ENCODE peak calls at places on chromosome 1, in seven cellular contexts. One of them, this sample, is unnamed.
A peak's percentile ranks its signal among the peaks of the same experiment; 100 is the strongest.

GRCh38 chr1:161726631-161727342 is 5.4 kb downstream of the FCRLB start:
- DNase-seq in K562: peak; percentile 97
- DNase-seq in stomach: peak; percentile 84
- DNase-seq in HCT116: peak; percentile 56
- DNase-seq in esophagus muscularis mucosa: peak; percentile 96
- DNase-seq in breast epithelium: peak; percentile 73
- DNase-seq in GM23338: peak; percentile 90
- DNase-seq in this sample: no peak

GRCh38 chr1:86741947-86742572 is 37.7 kb downstream of the SH3GLB1 start:
- DNase-seq in K562: peak; percentile 33
- DNase-seq in breast epithelium: no peak
- DNase-seq in esophagus muscularis mucosa: no peak
- DNase-seq in GM23338: peak; percentile 62
- DNase-seq in stomach: peak; percentile 47
- DNase-seq in HCT116: peak; percentile 34
- DNase-seq in this sample: no peak

GRCh38 chr1:168178638-168179410 is at the start of gene TIPRL:
- DNase-seq in breast epithelium: peak; percentile 94
- DNase-seq in GM23338: peak; percentile 99
- DNase-seq in esophagus muscularis mucosa: peak; percentile 99
- DNase-seq in HCT116: peak; percentile 98
- DNase-seq in K562: peak; percentile 96
- DNase-seq in stomach: peak; percentile 96
- DNase-seq in this sample: peak; percentile 94

GRCh38 chr1:54811066-54811465 is 9.9 kb upstream of the TTC22 start:
- DNase-seq in esophagus muscularis mucosa: no peak
- DNase-seq in GM23338: no peak
- DNase-seq in breast epithelium: no peak
- DNase-seq in HCT116: no peak
- DNase-seq in K562: no peak
- DNase-seq in stomach: peak; percentile 13
- DNase-seq in this sample: no peak

GRCh38 chr1:13801232-13801631 is 101.2 kb downstream of the PRDM2 start:
- DNase-seq in stomach: peak; percentile 40
- DNase-seq in K562: no peak
- DNase-seq in GM23338: no peak
- DNase-seq in esophagus muscularis mucosa: no peak
- DNase-seq in HCT116: no peak
- DNase-seq in breast epithelium: no peak
- DNase-seq in this sample: no peak

GRCh38 chr1:221921936-221922335 is 180.0 kb upstream of the DUSP10 start:
- DNase-seq in HCT116: no peak
- DNase-seq in GM23338: no peak
- DNase-seq in breast epithelium: no peak
- DNase-seq in stomach: no peak
- DNase-seq in K562: no peak
- DNase-seq in esophagus muscularis mucosa: peak; percentile 57
- DNase-seq in this sample: no peak

GRCh38 chr1:38046884-38047602 is 450 bp upstream of the POU3F1 start:
- DNase-seq in K562: peak; percentile 99
- DNase-seq in breast epithelium: peak; percentile 79
- DNase-seq in GM23338: peak; percentile 90
- DNase-seq in stomach: peak; percentile 83
- DNase-seq in esophagus muscularis mucosa: peak; percentile 93
- DNase-seq in HCT116: peak; percentile 38
- DNase-seq in this sample: no peak

GRCh38 chr1:43270421-43271095 is 775 bp downstream of the TMEM125 start:
- DNase-seq in GM23338: peak; percentile 97
- DNase-seq in K562: peak; percentile 85
- DNase-seq in stomach: peak; percentile 93
- DNase-seq in HCT116: peak; percentile 65
- DNase-seq in esophagus muscularis mucosa: no peak
- DNase-seq in breast epithelium: peak; percentile 83
- DNase-seq in this sample: no peak

GRCh38 chr1:152052606-152053005 is 15.8 kb upstream of the S100A11 start:
- DNase-seq in HCT116: peak; percentile 64
- DNase-seq in esophagus muscularis mucosa: peak; percentile 97
- DNase-seq in K562: peak; percentile 81
- DNase-seq in stomach: peak; percentile 92
- DNase-seq in breast epithelium: peak; percentile 90
- DNase-seq in GM23338: peak; percentile 95
- DNase-seq in this sample: no peak

GRCh38 chr1:32066489-32066873 is 6.3 kb upstream of the TMEM39B start:
- DNase-seq in breast epithelium: no peak
- DNase-seq in esophagus muscularis mucosa: peak; percentile 93
- DNase-seq in stomach: peak; percentile 53
- DNase-seq in HCT116: peak; percentile 48
- DNase-seq in K562: no peak
- DNase-seq in GM23338: no peak
- DNase-seq in this sample: peak; percentile 15

DNA sequence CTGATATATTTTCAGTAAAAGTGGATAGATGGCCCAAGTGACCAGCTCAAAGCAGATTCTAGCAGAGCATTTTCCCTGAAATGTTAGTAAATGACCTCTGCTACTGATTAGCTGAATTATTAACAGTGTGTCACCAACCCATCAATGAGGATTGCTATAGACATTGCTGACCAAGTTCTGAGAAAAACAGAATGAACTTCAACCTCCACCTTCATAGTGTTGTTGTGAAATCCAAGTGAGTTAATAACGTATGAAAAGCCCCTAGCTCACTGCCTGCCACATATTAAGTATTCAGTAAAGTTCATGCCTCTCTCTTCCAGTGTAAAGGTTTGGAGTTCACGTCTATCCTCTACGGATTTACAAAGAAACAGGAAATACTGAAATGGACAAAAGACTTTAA is 15.8 kb downstream of the PLPP3 start:
- DNase-seq in stomach: no peak
- DNase-seq in K562: no peak
- DNase-seq in GM23338: no peak
- DNase-seq in HCT116: no peak
- DNase-seq in breast epithelium: no peak
- DNase-seq in esophagus muscularis mucosa: no peak
- DNase-seq in this sample: no peak
- TF ChIP-seq POLR2AphosphoS5 in stomach: no peak
- TF ChIP-seq POLR2AphosphoS5 in K562: no peak
- TF ChIP-seq POLR2AphosphoS5 in GM23338: no peak
- TF ChIP-seq POLR2AphosphoS5 in HCT116: no peak
- TF ChIP-seq POLR2AphosphoS5 in breast epithelium: no peak
- TF ChIP-seq POLR2AphosphoS5 in esophagus muscularis mucosa: no peak
- TF ChIP-seq POLR2AphosphoS5 in this sample: no peak

GRCh38 chr1:170790651-170791071 is 126.7 kb downstream of the PRRX1 start:
- DNase-seq in stomach: no peak
- DNase-seq in GM23338: no peak
- DNase-seq in breast epithelium: no peak
- DNase-seq in K562: no peak
- DNase-seq in HCT116: no peak
- DNase-seq in esophagus muscularis mucosa: no peak
- DNase-seq in this sample: no peak

GRCh38 chr1:170789063-170789462 is 125.1 kb downstream of the PRRX1 start:
- DNase-seq in GM23338: no peak
- DNase-seq in HCT116: no peak
- DNase-seq in esophagus muscularis mucosa: no peak
- DNase-seq in K562: no peak
- DNase-seq in breast epithelium: no peak
- DNase-seq in stomach: no peak
- DNase-seq in this sample: no peak

GRCh38 chr1:170791941-170792340 is 128.0 kb downstream of the PRRX1 start:
- DNase-seq in stomach: no peak
- DNase-seq in esophagus muscularis mucosa: no peak
- DNase-seq in K562: no peak
- DNase-seq in GM23338: no peak
- DNase-seq in HCT116: no peak
- DNase-seq in breast epithelium: no peak
- DNase-seq in this sample: no peak

DNA sequence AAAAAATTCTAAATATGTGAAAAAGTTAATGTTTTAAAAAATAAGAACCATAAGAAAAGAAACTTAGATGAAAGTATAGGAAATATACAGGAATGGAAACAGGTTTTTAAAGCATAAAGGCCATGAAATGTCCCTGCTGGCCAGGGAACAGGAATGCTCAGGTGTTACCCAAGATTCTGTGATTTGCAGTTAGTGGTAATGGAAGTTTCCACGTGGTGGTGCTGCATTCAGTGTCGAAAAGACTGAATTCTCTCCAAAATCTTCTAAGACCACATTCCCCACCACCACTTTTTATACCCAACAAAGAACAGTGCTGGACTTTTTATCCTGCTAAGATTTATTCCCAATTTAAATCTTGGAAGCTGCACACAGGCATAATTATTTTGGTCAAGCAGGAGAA is 126.2 kb downstream of the PRRX1 start:
- DNase-seq in breast epithelium: no peak
- DNase-seq in K562: no peak
- DNase-seq in esophagus muscularis mucosa: no peak
- DNase-seq in GM23338: peak; percentile 57
- DNase-seq in stomach: no peak
- DNase-seq in HCT116: no peak
- DNase-seq in this sample: no peak
- TF ChIP-seq CTCF in breast epithelium: no peak
- TF ChIP-seq CTCF in K562: no peak
- TF ChIP-seq CTCF in esophagus muscularis mucosa: no peak
- TF ChIP-seq CTCF in GM23338: peak; percentile 52
- TF ChIP-seq CTCF in stomach: no peak
- TF ChIP-seq CTCF in HCT116: peak; percentile 2
- TF ChIP-seq CTCF in this sample: no peak

GRCh38 chr1:4701276-4701675 is 46.9 kb downstream of the AJAP1 start:
- DNase-seq in stomach: no peak
- DNase-seq in esophagus muscularis mucosa: no peak
- DNase-seq in K562: no peak
- DNase-seq in HCT116: no peak
- DNase-seq in GM23338: no peak
- DNase-seq in breast epithelium: no peak
- DNase-seq in this sample: no peak

GRCh38 chr1:4703646-4704045 is 49.2 kb downstream of the AJAP1 start:
- DNase-seq in K562: no peak
- DNase-seq in GM23338: no peak
- DNase-seq in breast epithelium: no peak
- DNase-seq in HCT116: no peak
- DNase-seq in stomach: no peak
- DNase-seq in esophagus muscularis mucosa: no peak
- DNase-seq in this sample: no peak

GRCh38 chr1:4702927-4703326 is 48.5 kb downstream of the AJAP1 start:
- DNase-seq in GM23338: no peak
- DNase-seq in HCT116: no peak
- DNase-seq in K562: no peak
- DNase-seq in esophagus muscularis mucosa: no peak
- DNase-seq in breast epithelium: no peak
- DNase-seq in stomach: no peak
- DNase-seq in this sample: no peak

GRCh38 chr1:4700801-4701200 is 46.4 kb downstream of the AJAP1 start:
- DNase-seq in K562: no peak
- DNase-seq in HCT116: no peak
- DNase-seq in stomach: no peak
- DNase-seq in breast epithelium: no peak
- DNase-seq in esophagus muscularis mucosa: no peak
- DNase-seq in GM23338: no peak
- DNase-seq in this sample: no peak

DNA sequence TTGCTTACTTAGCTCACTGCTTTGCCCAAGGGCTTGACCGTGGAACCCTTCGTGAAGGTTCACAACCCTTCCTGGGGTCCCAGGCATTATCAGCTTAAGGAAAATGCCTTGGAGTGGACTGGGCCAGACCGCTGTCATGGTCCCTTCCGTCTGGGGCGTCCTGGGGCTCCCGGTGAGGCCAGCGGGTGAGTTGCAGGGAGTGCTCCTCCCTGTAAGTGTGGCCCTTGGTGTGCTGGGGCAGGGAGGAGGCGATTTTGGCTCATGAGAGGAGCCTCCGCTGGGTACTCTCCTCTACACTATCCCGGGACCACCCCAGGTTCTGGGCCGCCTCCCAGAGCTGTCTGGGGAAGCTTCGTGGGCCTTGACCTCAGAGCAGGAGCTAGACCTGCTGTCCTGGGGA is 48.1 kb downstream of the AJAP1 start:
- DNase-seq in GM23338: no peak
- DNase-seq in K562: no peak
- DNase-seq in HCT116: no peak
- DNase-seq in esophagus muscularis mucosa: no peak
- DNase-seq in breast epithelium: no peak
- DNase-seq in stomach: no peak
- DNase-seq in this sample: no peak
- H3K4me3 ChIP-seq in GM23338: no peak overlapping the region
- H3K4me3 ChIP-seq in K562: no peak overlapping the region
- H3K4me3 ChIP-seq in HCT116: no peak overlapping the region
- H3K4me3 ChIP-seq in esophagus muscularis mucosa: no peak overlapping the region
- H3K4me3 ChIP-seq in breast epithelium: no peak overlapping the region
- H3K4me3 ChIP-seq in stomach: no peak overlapping the region
- H3K4me3 ChIP-seq in this sample: no peak overlapping the region

GRCh38 chr1:36320291-36320758 is 3.1 kb downstream of the EVA1B start:
- DNase-seq in K562: peak; percentile 39
- DNase-seq in breast epithelium: no peak
- DNase-seq in esophagus muscularis mucosa: no peak
- DNase-seq in HCT116: no peak
- DNase-seq in GM23338: peak; percentile 36
- DNase-seq in stomach: no peak
- DNase-seq in this sample: no peak

GRCh38 chr1:36322085-36322785 is 1.2 kb downstream of the EVA1B start:
- DNase-seq in K562: no peak
- DNase-seq in HCT116: no peak
- DNase-seq in esophagus muscularis mucosa: no peak
- DNase-seq in GM23338: peak; percentile 52
- DNase-seq in stomach: no peak
- DNase-seq in breast epithelium: no peak
- DNase-seq in this sample: no peak

GRCh38 chr1:36322786-36323635 is 434 bp downstream of the EVA1B start:
- DNase-seq in GM23338: peak; percentile 71
- DNase-seq in stomach: peak; percentile 34
- DNase-seq in K562: peak; percentile 77
- DNase-seq in HCT116: no peak
- DNase-seq in esophagus muscularis mucosa: no peak
- DNase-seq in breast epithelium: no peak
- DNase-seq in this sample: no peak

GRCh38 chr1:36320767-36321118 is 2.7 kb downstream of the EVA1B start:
- DNase-seq in esophagus muscularis mucosa: no peak
- DNase-seq in HCT116: no peak
- DNase-seq in K562: no peak
- DNase-seq in breast epithelium: no peak
- DNase-seq in stomach: no peak
- DNase-seq in GM23338: peak; percentile 68
- DNase-seq in this sample: no peak

DNA sequence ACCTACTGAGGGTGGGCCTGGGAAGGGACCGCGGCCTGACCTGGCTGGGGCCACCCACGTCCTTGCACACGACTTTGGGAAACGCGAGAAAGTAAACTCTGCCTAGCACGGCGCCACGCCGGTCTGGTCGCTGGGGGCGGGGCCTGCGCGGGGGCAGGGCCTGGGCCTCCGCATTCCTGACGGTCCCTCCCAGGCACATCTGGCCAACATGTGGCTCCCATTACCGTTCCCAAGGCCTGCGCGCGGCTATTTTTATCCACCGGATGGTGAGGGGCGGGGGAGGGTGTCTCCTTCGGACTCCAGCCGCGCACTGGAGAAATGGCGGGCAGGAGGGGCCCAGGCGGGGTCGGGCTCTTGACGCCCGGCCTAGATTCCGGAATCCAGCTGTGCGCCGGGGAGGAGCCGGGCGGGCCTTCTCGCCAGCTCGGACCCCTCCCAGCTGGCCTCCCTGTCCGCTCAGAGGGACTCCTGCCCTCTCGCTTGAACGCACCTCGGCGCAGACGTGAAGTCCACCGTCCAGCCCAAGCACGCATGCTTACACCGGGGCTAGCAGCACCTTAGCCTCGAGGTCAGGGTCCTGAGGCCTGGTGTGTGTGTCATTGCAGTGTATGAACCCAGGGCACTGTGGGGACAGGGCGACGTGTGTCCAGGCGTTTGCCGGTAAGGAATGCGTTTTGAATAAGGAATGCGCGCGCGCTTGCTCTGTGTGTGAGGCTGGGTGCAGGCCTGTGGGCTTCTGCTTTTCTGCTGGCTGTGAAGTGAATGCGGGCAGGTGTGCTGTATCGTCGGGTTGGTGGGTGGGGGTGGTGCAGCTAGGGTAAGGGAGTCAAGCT is 2.1 kb downstream of the EVA1B start:
- DNase-seq in GM23338: peak; percentile 98
- DNase-seq in stomach: peak; percentile 60
- DNase-seq in HCT116: peak; percentile 77
- DNase-seq in K562: peak; percentile 93
- DNase-seq in esophagus muscularis mucosa: no peak
- DNase-seq in breast epithelium: no peak
- DNase-seq in this sample: no peak
- TF ChIP-seq POLR2AphosphoS5 in GM23338: peak; percentile 83
- TF ChIP-seq POLR2AphosphoS5 in stomach: peak; percentile 16
- TF ChIP-seq POLR2AphosphoS5 in HCT116: peak; percentile 66
- TF ChIP-seq POLR2AphosphoS5 in K562: no peak
- TF ChIP-seq POLR2AphosphoS5 in esophagus muscularis mucosa: peak; percentile 37
- TF ChIP-seq POLR2AphosphoS5 in breast epithelium: no peak
- TF ChIP-seq POLR2AphosphoS5 in this sample: peak; percentile 53

This sample was measured in Panc1.